ENCODE peak calls at places on chromosome 17, in four cellular contexts. V, U, E and P are unnamed samples. For H3K4me1, the result is how much of the 10 kb centered on the place peaks cover.

GRCh38 chr17:73165616-73166404 is 1.0 kb downstream of the SSTR2 start:
- DNase-seq in E (no peak), U (no peak), V (no peak), P (no peak)

GRCh38 chr17:34151081-34151480 is 104.0 kb upstream of the CCL2 start:
- DNase-seq in V (no peak), U (no peak), E (no peak), P (no peak)

GRCh38 chr17:35368086-35368824 is 5.2 kb downstream of the SLFN11 start:
- DNase-seq in E (no peak), U (no peak), V (peak), P (no peak)

GRCh38 chr17:40828454-40829039 is 6.1 kb upstream of the KRT10 start:
- DNase-seq in U (no peak), V (no peak), E (no peak), P (no peak)

GRCh38 chr17:41919840-41920579 is 1.3 kb upstream of the ACLY start:
- DNase-seq in E (no peak), U (no peak), V (peak), P (no peak)

GRCh38 chr17:16273499-16273898 is 56.5 kb downstream of the PIGL start:
- DNase-seq in E (no peak), U (no peak), V (no peak), P (no peak)

GRCh38 chr17:35809855-35810461 is 674 bp downstream of the TAF15 start:
- DNase-seq in E (no peak), U (no peak), V (no peak), P (no peak)

GRCh38 chr17:51818777-51819176 is 339.7 kb downstream of the CA10 start:
- DNase-seq in U (no peak), V (no peak), E (no peak), P (no peak)

GRCh38 chr17:48057626-48058025 is 9.5 kb downstream of the NFE2L1 start:
- DNase-seq in E (no peak), U (no peak), V (no peak), P (no peak)

GRCh38 chr17:34275881-34276280 is 5.9 kb downstream of the CCL7 start:
- DNase-seq in U (no peak), E (no peak), V (no peak), P (no peak)

GRCh38 chr17:50758524-50758923 is 8.8 kb downstream of the ANKRD40CL start:
- DNase-seq in U (no peak), V (no peak), E (no peak), P (no peak)

GRCh38 chr17:596763-597644 is 117.6 kb downstream of the VPS53 start:
- DNase-seq in V (no peak), U (no peak), E (no peak), P (no peak)

GRCh38 chr17:47695664-47696376 is 1.9 kb downstream of the TBKBP1 start:
- DNase-seq in V (peak), E (no peak), U (no peak), P (no peak)

GRCh38 chr17:7755095-7755890 is 37.7 kb downstream of the DNAH2 start:
- DNase-seq in U (no peak), E (no peak), V (no peak), P (no peak)

GRCh38 chr17:55402374-55402773 is 19.3 kb downstream of the MMD start:
- DNase-seq in U (no peak), E (no peak), V (no peak), P (no peak)

GRCh38 chr17:42679001-42679491 is 2.3 kb upstream of the PLEKHH3 start:
- DNase-seq in E (no peak), U (peak), V (peak), P (peak)

GRCh38 chr17:74008196-74008595 is 195.3 kb upstream of the RPL38 start:
- DNase-seq in U (peak), E (no peak), V (no peak), P (no peak)

GRCh38 chr17:20213429-20213828 is 204.3 kb downstream of the SPECC1 start:
- DNase-seq in V (no peak), U (no peak), E (no peak), P (no peak)

GRCh38 chr17:50468120-50469004 is at the start of gene CHAD:
- DNase-seq in E (peak), U (no peak), V (peak), P (no peak)

GRCh38 chr17:1573932-1574696 is 11.5 kb upstream of the PITPNA start:
- DNase-seq in U (peak), V (peak), E (peak), P (peak)

GRCh38 chr17:5758651-5759050 is 174.3 kb upstream of the NLRP1 start:
- DNase-seq in U (peak), E (no peak), V (no peak), P (no peak)

GRCh38 chr17:47802341-47803022 is 19.1 kb downstream of the OSBPL7 start:
- DNase-seq in U (peak), E (peak), V (no peak), P (peak)

GRCh38 chr17:78523939-78524655 is 53.1 kb downstream of the DNAH17 start:
- DNase-seq in V (no peak), E (no peak), U (no peak), P (no peak)

GRCh38 chr17:47882695-47883588 is 13.1 kb upstream of the SP2 start:
- DNase-seq in E (no peak), V (no peak), U (no peak), P (no peak)

GRCh38 chr17:40605301-40605700 is 40.0 kb upstream of the CCR7 start:
- DNase-seq in V (no peak), U (no peak), E (no peak), P (peak)

GRCh38 chr17:12395733-12396354 is 269.8 kb upstream of the MYOCD start:
- DNase-seq in U (peak), E (no peak), V (no peak), P (no peak)

GRCh38 chr17:20989991-20990855 is 52.6 kb downstream of the USP22 start:
- DNase-seq in E (no peak), U (peak), V (no peak), P (no peak)

GRCh38 chr17:41578538-41578937 is 6.7 kb upstream of the KRT9 start:
- DNase-seq in V (no peak), U (no peak), E (no peak), P (no peak)

GRCh38 chr17:28599311-28600184 is 723 bp upstream of the SPAG5 start:
- DNase-seq in V (peak), U (peak), E (no peak), P (peak)

GRCh38 chr17:9842057-9842758 is 16.5 kb downstream of the GLP2R start:
- DNase-seq in E (no peak), U (peak), V (peak), P (no peak)

GRCh38 chr17:14125518-14126125 is 56.3 kb downstream of the COX10 start:
- DNase-seq in V (no peak), E (no peak), U (no peak), P (no peak)

GRCh38 chr17:7676533-7676932 is 10.8 kb downstream of the TP53 start:
- DNase-seq in V (no peak), U (no peak), E (no peak), P (no peak)

GRCh38 chr17:13491916-13492315 is 109.8 kb downstream of the HS3ST3A1 start:
- DNase-seq in V (no peak), U (no peak), E (no peak), P (no peak)

GRCh38 chr17:35088647-35088910 is 25.1 kb upstream of the RFFL start:
- DNase-seq in V (peak), E (no peak), U (no peak), P (no peak)

GRCh38 chr17:16158721-16159120 is 56.6 kb downstream of the NCOR1 start:
- DNase-seq in V (no peak), E (no peak), U (no peak), P (no peak)

GRCh38 chr17:17171991-17172939 is 33.9 kb downstream of the PLD6 start:
- DNase-seq in V (no peak), U (no peak), E (no peak), P (no peak)

GRCh38 chr17:39800540-39800939 is 62.8 kb downstream of the GRB7 start:
- DNase-seq in E (no peak), V (no peak), U (no peak), P (peak)

DNA sequence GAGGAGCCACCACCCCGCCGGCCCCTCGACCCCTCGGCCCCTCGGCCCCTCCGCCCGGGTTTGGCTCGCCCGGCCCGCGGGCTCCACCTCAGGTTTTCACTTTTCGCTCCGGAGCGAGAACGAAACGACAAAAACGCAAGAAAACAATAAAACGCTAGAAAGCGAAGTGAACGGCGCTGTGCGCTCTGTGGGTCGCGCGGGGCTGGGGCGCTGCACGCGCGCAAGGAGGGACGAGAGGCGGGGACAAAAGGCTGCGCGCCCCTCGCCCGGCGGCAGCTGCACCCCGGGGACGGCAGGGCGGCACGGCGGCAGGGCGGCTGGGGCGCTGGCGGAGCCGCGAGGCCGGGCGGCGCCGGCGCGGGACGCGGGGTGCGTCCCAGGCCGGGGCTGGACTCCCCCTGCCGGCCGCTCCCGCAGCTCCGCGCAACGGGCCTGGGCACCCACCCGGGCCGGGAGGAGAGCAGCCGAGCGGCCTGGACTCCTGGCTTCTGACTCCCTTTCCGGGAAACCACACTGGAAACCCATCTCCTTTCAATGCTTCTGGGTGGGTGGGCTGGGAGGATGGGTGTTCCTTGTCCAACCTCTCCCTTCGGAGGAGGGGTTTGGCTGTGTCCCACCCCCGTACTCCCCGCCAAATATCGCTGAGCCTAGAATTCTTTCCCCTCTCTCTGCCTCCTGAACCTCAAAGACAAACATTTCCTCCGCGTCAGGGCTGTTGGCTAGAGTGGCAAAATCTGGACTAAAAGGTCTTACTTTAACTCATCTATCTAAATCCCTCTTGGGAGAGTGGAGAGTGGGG is 9.9 kb downstream of the TBX2 start:
- DNase-seq in V (peak), E (peak), U (no peak), P (peak)
- H3K4me1 ChIP-seq in V (under half), E (under half), U (under half), P (under half)

GRCh38 chr17:57458718-57459285 is 202.5 kb downstream of the MSI2 start:
- DNase-seq in V (no peak), U (no peak), E (no peak), P (no peak)

GRCh38 chr17:57457188-57457587 is 200.9 kb downstream of the MSI2 start:
- DNase-seq in E (no peak), V (no peak), U (no peak), P (no peak)

GRCh38 chr17:57455063-57455914 is 199.0 kb downstream of the MSI2 start:
- DNase-seq in U (no peak), E (no peak), V (no peak), P (peak)

GRCh38 chr17:57454729-57455062 is 198.4 kb downstream of the MSI2 start:
- DNase-seq in V (no peak), E (no peak), U (no peak), P (no peak)

GRCh38 chr17:57456622-57457021 is 200.3 kb downstream of the MSI2 start:
- DNase-seq in V (no peak), U (no peak), E (no peak), P (no peak)
- H3K4me1 ChIP-seq in V (under half), U (under half), E (under half), P (under half)

DNA sequence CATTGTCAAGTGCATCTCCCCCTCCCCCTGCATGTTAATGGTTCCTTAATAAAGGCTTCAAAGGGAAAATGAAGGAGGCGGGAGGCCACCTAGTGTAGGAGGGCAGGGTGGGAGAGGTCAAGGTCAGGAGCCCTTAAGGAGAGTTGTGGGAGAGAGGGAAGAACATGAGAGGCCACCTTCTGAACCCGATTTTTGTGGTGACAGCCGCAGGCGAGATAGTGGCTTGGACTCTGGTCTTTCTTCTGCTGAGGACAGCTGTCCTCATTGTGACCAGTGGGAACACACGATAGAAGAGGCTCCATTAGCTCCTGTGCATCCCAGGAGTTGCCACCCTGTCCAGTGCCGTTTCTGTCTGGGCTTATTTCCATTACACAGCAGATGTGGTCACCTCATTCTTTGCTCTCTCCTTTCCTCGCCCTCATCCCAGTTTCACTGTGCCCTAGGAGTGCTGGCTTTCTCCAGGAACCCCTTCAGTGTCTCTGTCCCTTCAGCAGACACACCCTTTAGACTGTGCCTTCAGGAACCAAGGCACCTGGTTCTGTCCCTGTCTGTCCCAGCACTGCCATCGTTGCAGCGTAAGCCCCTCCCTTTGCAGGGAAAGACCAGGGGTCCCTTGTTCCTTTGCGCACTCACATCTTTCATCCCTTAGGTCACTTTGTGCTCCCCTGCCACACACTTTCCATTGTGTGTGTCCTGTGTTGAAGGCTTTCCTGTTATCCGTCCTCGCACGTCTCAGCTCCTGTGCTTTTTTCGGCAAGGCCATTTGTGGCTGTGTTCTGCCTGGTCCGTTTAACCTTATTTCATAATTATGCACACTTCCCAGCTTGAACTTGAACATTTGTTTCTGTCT is 7.6 kb downstream of the SEC14L1 start:
- DNase-seq in U (peak), E (no peak), V (no peak), P (no peak)
- H3K4me1 ChIP-seq in U (half or more), E (under half), V (under half), P (under half)

GRCh38 chr17:80791758-80792284 is 199.8 kb upstream of the CHMP6 start:
- DNase-seq in U (peak), E (peak), V (peak), P (no peak)

GRCh38 chr17:80792373-80792781 is 199.3 kb upstream of the CHMP6 start:
- DNase-seq in V (peak), U (no peak), E (peak), P (no peak)

GRCh38 chr17:80789356-80789902 is 202.2 kb upstream of the CHMP6 start:
- DNase-seq in U (no peak), V (peak), E (peak), P (no peak)

GRCh38 chr17:80790981-80791742 is 200.5 kb upstream of the CHMP6 start:
- DNase-seq in U (peak), E (peak), V (peak), P (peak)

DNA sequence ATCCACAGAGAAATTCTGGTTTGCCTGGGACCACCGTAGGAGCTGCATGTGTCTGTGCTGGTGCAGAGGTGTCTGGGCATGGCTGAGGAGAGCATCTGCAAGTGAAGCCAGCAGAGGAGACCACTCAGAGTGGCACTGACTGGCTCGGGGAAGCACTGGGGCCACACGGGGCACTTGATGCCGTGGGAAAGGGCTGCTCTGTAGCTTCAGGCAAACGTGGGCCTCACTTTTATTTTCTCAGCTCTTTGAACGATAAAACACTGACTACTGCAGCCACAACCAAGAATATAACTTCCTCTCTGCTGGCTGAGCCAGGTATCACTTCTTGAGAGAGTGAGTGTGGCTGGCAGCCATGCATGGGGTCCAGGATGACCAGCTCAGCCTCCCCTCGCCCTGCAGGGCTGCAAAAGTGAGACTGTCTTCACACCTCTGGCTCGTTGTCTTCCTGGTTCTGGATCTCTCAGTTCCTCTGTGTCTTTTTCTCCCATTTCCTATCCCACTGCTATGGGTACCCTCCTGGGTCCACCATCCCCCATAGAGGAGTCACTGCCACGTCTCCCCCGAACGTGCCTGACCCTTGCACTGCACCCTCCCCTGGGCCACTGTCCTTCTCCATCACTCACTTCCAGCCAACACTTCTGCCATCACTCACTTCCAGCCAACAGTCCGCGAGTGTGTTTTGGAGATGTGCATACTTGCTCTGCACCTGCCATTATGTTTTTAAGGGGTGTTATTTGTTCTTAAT is 201.4 kb upstream of the CHMP6 start:
- DNase-seq in U (no peak), E (peak), V (peak), P (peak)
- H3K4me1 ChIP-seq in U (under half), E (under half), V (under half), P (half or more)

GRCh38 chr17:49356320-49356719 is 5.7 kb downstream of the ZNF652 start:
- DNase-seq in U (no peak), V (no peak), E (no peak), P (no peak)

GRCh38 chr17:49359990-49360795 is 1.9 kb downstream of the ZNF652 start:
- DNase-seq in U (no peak), E (no peak), V (no peak), P (no peak)

GRCh38 chr17:49360796-49361128 is 1.3 kb downstream of the ZNF652 start:
- DNase-seq in U (no peak), V (no peak), E (no peak), P (no peak)

GRCh38 chr17:49357516-49357915 is 4.5 kb downstream of the ZNF652 start:
- DNase-seq in U (no peak), E (no peak), V (no peak), P (no peak)

DNA sequence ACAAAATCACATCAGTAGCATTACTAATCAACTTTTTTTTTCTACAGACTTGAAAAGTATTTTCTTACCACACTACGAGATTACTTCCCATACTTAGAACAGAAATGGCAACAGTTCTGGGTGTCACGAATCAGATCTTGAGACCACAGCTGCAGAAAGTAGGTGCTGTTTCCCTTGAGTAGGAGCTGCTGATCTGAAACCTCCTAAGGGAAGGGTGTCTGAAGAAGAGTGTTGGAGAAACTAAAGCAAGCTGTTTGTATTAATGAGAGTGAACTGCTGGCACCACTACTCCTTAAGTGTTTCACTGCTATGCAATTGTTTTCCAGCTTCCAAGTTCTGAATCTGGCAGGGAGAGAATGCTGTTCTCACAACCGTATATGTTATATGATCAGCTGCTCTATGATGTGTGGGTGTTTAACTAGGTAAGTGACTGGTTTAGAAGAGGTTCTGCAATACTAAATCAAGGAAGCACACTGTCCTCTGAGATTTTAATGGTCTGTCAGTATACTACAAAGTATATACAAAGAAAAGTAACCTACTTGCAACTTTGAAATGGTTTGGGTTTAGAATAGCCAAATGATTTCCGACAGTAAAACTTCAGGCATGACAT is 3.3 kb downstream of the ZNF652 start:
- DNase-seq in E (no peak), U (no peak), V (no peak), P (peak)
- H3K4me1 ChIP-seq in E (under half), U (under half), V (under half), P (under half)

GRCh38 chr17:82871776-82872561 is 32.1 kb upstream of the ZNF750 start:
- DNase-seq in E (no peak), U (no peak), V (no peak), P (no peak)

GRCh38 chr17:82874011-82874835 is 34.4 kb upstream of the ZNF750 start:
- DNase-seq in E (peak), U (no peak), V (no peak), P (no peak)

GRCh38 chr17:82873521-82873920 is 33.7 kb upstream of the ZNF750 start:
- DNase-seq in V (no peak), U (no peak), E (no peak), P (no peak)

GRCh38 chr17:82871056-82871775 is 31.4 kb upstream of the ZNF750 start:
- DNase-seq in E (no peak), U (no peak), V (no peak), P (no peak)

GRCh38 chr17:82872591-82873520 is 33.0 kb upstream of the ZNF750 start:
- DNase-seq in U (no peak), V (no peak), E (no peak), P (no peak)
- H3K4me1 ChIP-seq in U (under half), V (under half), E (under half), P (under half)